ENCODE peak calls at places on chromosomes 7 and 10, in four cellular contexts. N is HepG2, Q is K562, G is H1. I is an unnamed sample.

GRCh38 chr10:99346247-99346646 is 17.1 kb downstream of the CNNM1 start:
- DNase-seq in N (no peak), Q (no peak), G (no peak), I (no peak)

GRCh38 chr10:73359492-73359891 is 828 bp upstream of the CFAP70 start:
- DNase-seq in N (no peak), Q (no peak), G (no peak), I (no peak)

GRCh38 chr7:96337519-96337918 is 15.6 kb upstream of the SLC25A13 start:
- DNase-seq in N (no peak), Q (no peak), G (no peak), I (no peak)

GRCh38 chr10:101341438-101341837 is 12.5 kb upstream of the BTRC start:
- DNase-seq in N (no peak), Q (no peak), G (no peak), I (no peak)

GRCh38 chr10:19154375-19154774 is 105.8 kb downstream of the MALRD1 start:
- DNase-seq in N (no peak), Q (no peak), G (no peak), I (no peak)

GRCh38 chr10:29426420-29426819 is 137.6 kb downstream of the LYZL1 start:
- DNase-seq in N (peak; percentile 77), Q (no peak), G (no peak), I (no peak)

GRCh38 chr10:130140425-130140824 is 4.2 kb downstream of the GLRX3 start:
- DNase-seq in N (no peak), Q (no peak), G (no peak), I (no peak)

GRCh38 chr10:2111936-2112335 is 374.6 kb upstream of the ADARB2 start:
- DNase-seq in N (peak; percentile 25), Q (no peak), G (no peak), I (no peak)

GRCh38 chr10:80684217-80684616 is 146.5 kb downstream of the SH2D4B start:
- DNase-seq in N (no peak), Q (peak; percentile 60), G (no peak), I (no peak)

GRCh38 chr10:19966751-19967150 is 150.5 kb downstream of the PLXDC2 start:
- DNase-seq in N (no peak), Q (no peak), G (no peak), I (no peak)

GRCh38 chr10:129899564-129899862 is 64.6 kb downstream of the EBF3 start:
- DNase-seq in N (no peak), Q (no peak), G (no peak), I (no peak)

GRCh38 chr7:30562498-30562897 is 32.2 kb upstream of the GARS1 start:
- DNase-seq in N (no peak), Q (peak; percentile 51), G (no peak), I (no peak)

GRCh38 chr10:13528138-13528874 is 508 bp downstream of the BEND7 start:
- DNase-seq in N (no peak), Q (peak; percentile 18), G (no peak), I (no peak)

GRCh38 chr10:21515581-21516269 is 9.8 kb downstream of the SKIDA1 start:
- DNase-seq in N (no peak), Q (no peak), G (no peak), I (no peak)

GRCh38 chr10:21517134-21517982 is 8.1 kb downstream of the SKIDA1 start:
- DNase-seq in N (no peak), Q (peak; percentile 76), G (peak; percentile 80), I (no peak)

GRCh38 chr10:21514808-21515580 is 10.5 kb downstream of the SKIDA1 start:
- DNase-seq in N (no peak), Q (no peak), G (no peak), I (no peak)

GRCh38 chr10:21517983-21518628 is 7.4 kb downstream of the SKIDA1 start:
- DNase-seq in N (no peak), Q (no peak), G (no peak), I (no peak)

DNA sequence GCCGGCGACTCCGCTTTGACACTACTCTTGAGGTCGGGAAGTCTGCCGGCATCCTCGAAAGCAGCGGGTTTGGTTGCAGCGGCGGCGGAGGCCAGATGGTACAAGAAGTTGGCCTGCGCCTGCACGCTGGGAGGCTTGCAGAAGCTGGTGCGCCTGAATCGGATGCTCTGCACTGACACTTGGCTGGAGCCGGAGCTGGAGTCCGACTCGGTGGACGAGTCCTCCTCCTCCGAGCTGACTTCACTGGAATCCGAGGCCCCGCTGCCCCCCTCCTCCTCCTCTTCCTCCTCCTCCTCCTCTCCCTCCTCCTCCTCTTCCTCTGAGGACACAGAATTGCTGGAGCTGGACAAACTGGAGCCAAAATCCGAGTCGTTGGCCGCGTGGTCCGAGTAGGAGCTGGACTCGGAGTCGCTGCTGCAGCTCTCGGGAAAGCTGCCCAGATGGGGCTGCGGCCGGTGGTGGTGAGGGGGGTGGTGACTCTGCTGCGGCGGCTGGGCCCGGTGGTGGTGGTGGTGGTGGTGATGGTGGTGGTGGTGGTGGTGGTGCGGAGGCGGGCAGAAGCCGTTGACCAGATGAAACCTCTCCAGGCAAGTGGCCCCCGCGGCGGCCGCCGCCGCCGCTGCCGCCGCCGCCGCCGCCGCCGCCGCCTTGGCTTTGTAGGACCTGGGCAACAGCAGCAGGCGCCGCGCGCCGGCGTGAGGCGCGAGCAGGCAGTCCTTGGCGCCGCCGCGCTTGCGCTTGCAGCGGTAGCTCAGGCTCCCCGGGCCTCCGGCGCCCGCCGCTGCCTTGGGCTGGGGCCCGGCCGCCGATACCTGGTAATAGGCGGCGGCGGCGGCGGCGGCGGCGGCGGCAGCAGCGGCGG is 9.0 kb downstream of the SKIDA1 start:
- DNase-seq in N (no peak), Q (peak; percentile 73), G (peak; percentile 83), I (no peak)
- TF ChIP-seq CREB1 in N (no peak), Q (no peak), G (peak; percentile 6), I (no peak)

DNA sequence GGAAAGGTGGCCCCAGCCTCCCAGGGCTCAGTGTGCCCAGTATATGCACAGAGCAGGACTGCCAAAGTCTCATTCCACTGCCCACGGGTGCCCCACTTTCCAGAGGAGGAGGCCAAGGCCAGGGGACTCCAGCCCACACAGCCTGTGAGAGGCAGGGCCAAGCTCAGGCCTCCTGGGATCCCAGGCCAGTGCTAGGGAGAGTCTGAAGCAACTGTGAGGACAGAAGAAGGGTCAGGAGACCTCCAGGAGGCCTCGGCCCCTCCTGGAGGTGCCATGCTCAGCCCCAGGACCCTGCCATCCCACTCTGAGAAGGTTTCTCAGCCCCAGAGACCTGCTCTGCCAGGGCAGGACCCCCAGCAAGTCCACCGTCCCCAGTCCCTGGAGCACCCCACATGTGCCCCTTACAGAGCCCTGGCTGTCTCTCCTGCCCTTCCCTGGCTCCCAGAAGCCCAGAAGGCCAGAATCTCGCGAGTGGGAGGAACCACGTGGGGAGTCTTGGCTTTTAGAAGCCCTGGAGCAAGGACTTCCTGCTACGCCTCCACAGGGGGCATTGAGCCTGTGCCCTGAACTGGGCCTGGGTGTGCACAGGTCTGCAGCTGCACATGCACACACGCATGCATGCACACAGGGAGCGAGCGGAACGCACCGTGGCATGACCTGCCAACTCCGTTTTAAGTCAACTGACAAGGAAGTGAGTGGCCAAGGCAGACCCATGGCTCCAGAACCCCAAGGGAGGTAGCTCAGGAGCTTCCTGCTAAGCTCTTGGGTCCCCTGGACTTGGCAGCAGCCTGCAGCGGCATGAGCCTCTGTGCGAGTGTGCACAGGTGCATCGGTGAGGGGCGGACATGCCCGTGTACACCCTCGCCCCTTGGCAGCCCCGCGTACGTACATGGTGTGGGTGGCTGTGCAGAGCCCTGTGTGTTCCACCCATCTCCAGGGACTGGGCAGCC is 33.6 kb downstream of the ZCCHC24 start:
- DNase-seq in N (no peak), Q (no peak), G (no peak), I (no peak)
- TF ChIP-seq USF2 in N (no peak), Q (no peak), G (no peak), I (no peak)

GRCh38 chr7:5500056-5500776 is 76.6 kb upstream of the TNRC18 start:
- DNase-seq in N (no peak), Q (no peak), G (no peak), I (no peak)
- TF ChIP-seq YY1 in N (no peak), Q (no peak), G (no peak), I (no peak)

GRCh38 chr7:108077714-108078113 is 52.4 kb downstream of the LAMB4 start:
- DNase-seq in N (no peak), Q (no peak), G (no peak), I (no peak)

GRCh38 chr7:108073305-108074070 is 56.7 kb downstream of the LAMB4 start:
- DNase-seq in N (no peak), Q (no peak), G (no peak), I (no peak)

GRCh38 chr7:108078156-108078781 is 51.9 kb downstream of the LAMB4 start:
- DNase-seq in N (no peak), Q (peak; percentile 63), G (no peak), I (no peak)

GRCh38 chr7:108079291-108080057 is 50.7 kb downstream of the LAMB4 start:
- DNase-seq in N (no peak), Q (peak; percentile 37), G (no peak), I (no peak)

GRCh38 chr7:108076141-108076540 is 54.0 kb downstream of the LAMB4 start:
- DNase-seq in N (no peak), Q (no peak), G (no peak), I (no peak)
- TF ChIP-seq CREB1 in N (no peak), Q (no peak), G (no peak), I (no peak)

GRCh38 chr10:122019414-122019975 is 30.5 kb downstream of the TACC2 start:
- DNase-seq in N (no peak), Q (no peak), G (peak; percentile 52), I (no peak)
- TF ChIP-seq USF2 in N (no peak), Q (no peak), G (no peak), I (no peak)

GRCh38 chr7:121562274-121562673 is 166.2 kb upstream of the FAM3C start:
- DNase-seq in N (no peak), Q (no peak), G (no peak), I (no peak)
- TF ChIP-seq YY1 in N (no peak), Q (no peak), G (no peak), I (no peak)

GRCh38 chr10:124694467-124695195 is 49.5 kb downstream of the FAM53B start:
- DNase-seq in N (no peak), Q (no peak), G (no peak), I (no peak)
- TF ChIP-seq CREB1 in N (no peak), Q (no peak), G (no peak), I (no peak)

GRCh38 chr7:22909958-22910357 is 87.3 kb upstream of the TOMM7 start:
- DNase-seq in N (no peak), Q (no peak), G (no peak), I (no peak)

GRCh38 chr7:22913116-22913515 is 90.5 kb upstream of the TOMM7 start:
- DNase-seq in N (no peak), Q (no peak), G (no peak), I (no peak)

GRCh38 chr7:22911889-22912288 is 89.2 kb upstream of the TOMM7 start:
- DNase-seq in N (no peak), Q (no peak), G (no peak), I (no peak)

DNA sequence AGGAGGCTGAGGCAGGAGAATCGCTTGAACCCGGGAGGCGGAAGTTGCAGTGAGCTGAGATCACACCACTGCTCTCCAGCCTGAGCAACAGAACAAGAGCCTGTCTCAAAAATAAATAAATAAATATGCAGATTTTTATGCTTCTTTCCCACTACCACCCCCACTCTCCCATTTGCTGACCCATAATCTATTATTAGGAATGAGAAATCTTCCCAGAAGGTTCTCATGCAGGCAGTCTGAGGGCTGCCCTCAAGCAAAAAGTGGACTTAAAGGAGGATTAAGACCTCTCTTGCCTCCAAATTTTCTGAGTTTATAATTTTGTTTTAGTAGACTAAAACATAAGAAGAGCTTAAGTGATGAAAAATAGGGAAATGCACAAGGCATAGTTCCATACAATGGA is 85.2 kb upstream of the TOMM7 start:
- DNase-seq in N (no peak), Q (no peak), G (no peak), I (no peak)
- TF ChIP-seq USF2 in N (no peak), Q (no peak), G (no peak), I (no peak)

I was measured in GM12878.